ENCODE peak calls at places on chromosome 3, in ten cellular contexts. U is NB4, E is A549, K is thyroid gland, H is testis, P is H54, A is endothelial cell of umbilical vein, F is ovary, S is sigmoid colon, D is suprapubic skin. G is an unnamed sample.
A peak's percentile ranks its signal among the peaks of the same experiment; 100 is the strongest.

GRCh38 chr3:12579919-12580318 is 23.0 kb downstream of the MKRN2 start:
- DNase-seq in U (no peak), E (no peak), K (no peak), H (no peak), P (no peak), A (peak; percentile 37), F (no peak), S (no peak), D (no peak), G (no peak)

GRCh38 chr3:5197470-5198312 is 10.2 kb downstream of the EDEM1 start:
- DNase-seq in U (peak; percentile 73), E (no peak), K (no peak), H (no peak), P (no peak), A (no peak), F (no peak), S (no peak), D (no peak), G (no peak)

GRCh38 chr3:123371859-123372767 is 76.8 kb downstream of the ADCY5 start:
- DNase-seq in U (no peak), E (no peak), K (no peak), H (no peak), P (no peak), A (no peak), F (no peak), S (peak; percentile 52), D (no peak), G (no peak)

GRCh38 chr3:43531835-43532234 is 90.0 kb downstream of the ANO10 start:
- DNase-seq in U (no peak), E (peak; percentile 60), K (no peak), H (no peak), P (peak; percentile 51), A (peak; percentile 23), F (no peak), S (no peak), D (no peak), G (no peak)

GRCh38 chr3:189340680-189341460 is 169.1 kb downstream of the TPRG1 start:
- DNase-seq in U (peak; percentile 46), E (peak; percentile 44), K (no peak), H (peak; percentile 49), P (no peak), A (no peak), F (no peak), S (no peak), D (no peak), G (no peak)

GRCh38 chr3:24460974-24461373 is 33.7 kb downstream of the THRB start:
- DNase-seq in U (no peak), E (no peak), K (no peak), H (no peak), P (no peak), A (no peak), F (no peak), S (no peak), D (no peak), G (no peak)

GRCh38 chr3:30501526-30501925 is 104.9 kb upstream of the TGFBR2 start:
- DNase-seq in U (no peak), E (no peak), K (no peak), H (no peak), P (no peak), A (no peak), F (no peak), S (no peak), D (no peak), G (no peak)

GRCh38 chr3:89266074-89266473 is 158.7 kb downstream of the EPHA3 start:
- DNase-seq in U (no peak), E (no peak), K (no peak), H (no peak), P (no peak), A (no peak), F (no peak), S (no peak), D (no peak), G (no peak)

DNA sequence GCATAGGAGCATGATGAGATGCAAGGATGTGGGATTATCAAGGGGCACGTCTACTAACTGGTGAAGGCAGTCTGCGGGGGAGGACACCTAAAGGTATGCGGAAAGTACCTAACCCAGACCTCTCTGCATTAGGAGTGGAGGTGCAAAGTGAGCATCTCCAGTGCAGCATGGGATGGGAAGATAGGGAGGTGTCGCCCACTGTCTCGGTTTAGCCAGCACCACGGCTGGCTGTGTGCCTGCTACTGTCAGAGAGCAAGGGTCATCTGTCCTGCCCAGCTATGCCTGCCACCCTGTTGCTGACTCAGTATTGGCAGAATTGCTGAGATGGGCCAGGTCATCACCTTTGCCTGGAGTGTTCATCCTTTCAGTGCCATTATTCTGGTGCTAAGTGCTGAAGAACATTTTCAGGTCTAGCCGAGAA is 40.1 kb downstream of the OXNAD1 start:
- DNase-seq in U (no peak), E (no peak), K (no peak), H (no peak), P (no peak), A (no peak), F (no peak), S (no peak), D (no peak), G (no peak)
- TF ChIP-seq POLR2A in U (no peak), E (no peak), K (no peak), H (no peak), P (no peak), A (no peak), F (no peak), S (no peak), D (no peak), G (no peak)

GRCh38 chr3:70806556-70806955 is 494.1 kb upstream of the MDFIC2 start:
- DNase-seq in U (no peak), E (no peak), K (no peak), H (no peak), P (no peak), A (no peak), F (no peak), S (no peak), D (no peak), G (no peak)

GRCh38 chr3:70803891-70804290 is 491.5 kb upstream of the MDFIC2 start:
- DNase-seq in U (no peak), E (no peak), K (no peak), H (no peak), P (no peak), A (no peak), F (no peak), S (no peak), D (no peak), G (no peak)

GRCh38 chr3:70803317-70803716 is 490.9 kb upstream of the MDFIC2 start:
- DNase-seq in U (no peak), E (no peak), K (no peak), H (no peak), P (no peak), A (no peak), F (no peak), S (no peak), D (no peak), G (no peak)

GRCh38 chr3:70805044-70805732 is 492.8 kb upstream of the MDFIC2 start:
- DNase-seq in U (no peak), E (no peak), K (no peak), H (no peak), P (no peak), A (peak; percentile 17), F (no peak), S (no peak), D (no peak), G (no peak)

DNA sequence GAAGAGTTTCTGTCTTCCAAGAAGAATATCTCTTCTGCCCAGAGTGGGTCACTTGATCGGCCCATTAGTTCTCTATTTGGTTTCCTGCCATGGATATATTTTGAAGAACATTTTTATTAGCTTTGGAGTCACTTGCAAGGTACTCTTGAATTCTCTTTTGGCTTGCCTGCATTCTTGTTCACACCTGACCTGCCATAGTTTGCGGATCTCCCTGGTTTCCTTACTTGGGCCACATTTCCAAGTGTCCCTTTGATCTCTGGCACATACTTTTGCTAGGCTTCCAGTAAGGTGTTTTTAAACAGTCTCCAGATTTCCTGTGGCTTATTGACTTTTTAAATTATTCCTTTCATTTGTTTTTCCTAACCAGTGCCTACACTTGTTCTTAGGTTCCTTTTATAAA is 488.5 kb upstream of the MDFIC2 start:
- DNase-seq in U (no peak), E (no peak), K (peak; percentile 66), H (no peak), P (no peak), A (peak; percentile 22), F (no peak), S (no peak), D (no peak), G (no peak)
- TF ChIP-seq POLR2A in U (no peak), E (no peak), K (no peak), H (no peak), P (no peak), A (no peak), F (no peak), S (no peak), D (no peak), G (no peak)

GRCh38 chr3:119675188-119675874 is 1.9 kb downstream of the COX17 start:
- DNase-seq in U (no peak), E (no peak), K (no peak), H (no peak), P (no peak), A (no peak), F (no peak), S (no peak), D (no peak), G (no peak)

GRCh38 chr3:119679874-119680273 is 2.7 kb upstream of the COX17 start:
- DNase-seq in U (peak; percentile 8), E (no peak), K (no peak), H (no peak), P (no peak), A (no peak), F (no peak), S (no peak), D (no peak), G (no peak)

GRCh38 chr3:119677641-119677934 is 382 bp upstream of the COX17 start:
- DNase-seq in U (no peak), E (no peak), K (no peak), H (no peak), P (no peak), A (no peak), F (no peak), S (no peak), D (no peak), G (no peak)

GRCh38 chr3:119676020-119676419 is 1.2 kb downstream of the COX17 start:
- DNase-seq in U (no peak), E (no peak), K (no peak), H (no peak), P (no peak), A (no peak), F (no peak), S (no peak), D (no peak), G (no peak)

GRCh38 chr3:119676771-119677640 is at the start of gene COX17:
- DNase-seq in U (peak; percentile 95), E (peak; percentile 96), K (peak; percentile 99), H (peak; percentile 97), P (peak; percentile 71), A (peak; percentile 93), F (peak; percentile 93), S (peak; percentile 98), D (peak; percentile 96), G (peak; percentile 98)
- TF ChIP-seq POLR2A in U (peak; percentile 58), E (peak; percentile 54), K (peak; percentile 66), H (no peak), P (peak; percentile 37), A (peak; percentile 21), F (peak; percentile 61), S (peak; percentile 53), D (peak; percentile 74), G (no peak)

DNA sequence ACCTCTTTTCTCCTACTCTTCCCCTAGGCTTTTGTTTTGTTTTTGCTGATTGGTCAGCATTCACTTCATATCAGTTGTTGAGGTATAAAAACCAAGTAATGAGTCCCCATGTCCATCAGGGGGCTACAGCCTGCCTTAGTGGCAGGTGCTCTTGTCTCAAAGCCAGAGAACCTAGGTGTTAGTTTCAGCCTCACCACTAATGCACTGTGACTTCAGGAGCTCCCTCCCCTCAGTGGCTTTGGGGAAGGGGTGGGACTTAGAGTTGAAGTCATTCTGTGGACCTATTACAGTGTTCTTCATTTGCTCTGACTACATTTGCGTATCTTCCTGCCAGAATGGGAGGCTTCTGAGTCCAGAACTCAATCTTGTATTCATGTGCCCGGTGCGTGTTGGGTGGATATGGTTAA is 41.6 kb downstream of the NR2C2 start:
- DNase-seq in U (peak; percentile 35), E (peak; percentile 22), K (no peak), H (no peak), P (no peak), A (no peak), F (no peak), S (no peak), D (no peak), G (no peak)
- TF ChIP-seq POLR2A in U (no peak), E (no peak), K (no peak), H (no peak), P (no peak), A (no peak), F (no peak), S (no peak), D (no peak), G (no peak)